ENCODE peak calls at places on chromosomes 1 and 21, in five cellular contexts. M, L, Z, Q and R are unnamed samples.

GRCh38 chr21:38785483-38785882 is 20.2 kb upstream of the ETS2 start:
- DNase-seq in M (no peak), L (no peak), Z (no peak), Q (no peak), R (no peak)

GRCh38 chr1:177975588-177976495 is 6.0 kb upstream of the SEC16B start:
- DNase-seq in M (no peak), L (no peak), Z (no peak), Q (peak; percentile 88), R (peak; percentile 64)

GRCh38 chr1:204362984-204363334 is 3.2 kb upstream of the PLEKHA6 start:
- DNase-seq in M (no peak), L (no peak), Z (no peak), Q (no peak), R (no peak)

GRCh38 chr1:186500804-186501203 is 39.9 kb upstream of the PDC start:
- DNase-seq in M (no peak), L (no peak), Z (no peak), Q (no peak), R (no peak)

GRCh38 chr1:11784256-11784992 is 21.3 kb downstream of the MTHFR start:
- DNase-seq in M (no peak), L (no peak), Z (no peak), Q (no peak), R (no peak)

GRCh38 chr1:53089478-53090226 is 27.6 kb downstream of the PODN start:
- DNase-seq in M (no peak), L (no peak), Z (no peak), Q (peak; percentile 33), R (peak; percentile 13)

GRCh38 chr1:236421022-236421421 is 26.9 kb downstream of the EDARADD start:
- DNase-seq in M (no peak), L (no peak), Z (no peak), Q (no peak), R (no peak)

GRCh38 chr1:21650400-21650799 is 18.8 kb downstream of the RAP1GAP start:
- DNase-seq in M (no peak), L (no peak), Z (no peak), Q (no peak), R (no peak)

GRCh38 chr1:47477595-47478080 is 39.8 kb downstream of the FOXD2 start:
- DNase-seq in M (no peak), L (no peak), Z (peak; percentile 41), Q (no peak), R (no peak)

GRCh38 chr1:112957133-112957812 is 1.3 kb upstream of the SLC16A1 start:
- DNase-seq in M (peak; percentile 69), L (no peak), Z (peak; percentile 77), Q (peak; percentile 95), R (peak; percentile 94)

GRCh38 chr1:78547081-78547480 is 56.3 kb downstream of the PTGFR start:
- DNase-seq in M (no peak), L (no peak), Z (no peak), Q (no peak), R (no peak)

GRCh38 chr21:38490411-38491020 is 7.8 kb downstream of the ERG start:
- DNase-seq in M (no peak), L (no peak), Z (no peak), Q (no peak), R (no peak)

GRCh38 chr1:100699744-100700143 is 19.8 kb upstream of the VCAM1 start:
- DNase-seq in M (peak; percentile 55), L (no peak), Z (no peak), Q (peak; percentile 88), R (no peak)

GRCh38 chr1:14996133-14997050 is 157.2 kb upstream of the TMEM51 start:
- DNase-seq in M (no peak), L (no peak), Z (peak; percentile 72), Q (peak; percentile 84), R (peak; percentile 86)

GRCh38 chr1:235045034-235045690 is 83.5 kb downstream of the TOMM20 start:
- DNase-seq in M (no peak), L (no peak), Z (peak; percentile 13), Q (peak; percentile 84), R (no peak)
- TF ChIP-seq CTCF in M (no peak), L (no peak), Z (no peak), Q (no peak), R (no peak)

GRCh38 chr21:42073140-42074099 is 2.3 kb downstream of the UMODL1 start:
- DNase-seq in M (no peak), L (no peak), Z (no peak), Q (no peak), R (no peak)
- TF ChIP-seq CTCF in M (peak; percentile 2), L (no peak), Z (no peak), Q (no peak), R (peak; percentile 21)

GRCh38 chr1:87682565-87682964 is 353.9 kb downstream of the LMO4 start:
- DNase-seq in M (no peak), L (no peak), Z (no peak), Q (no peak), R (no peak)
- TF ChIP-seq CTCF in M (no peak), L (no peak), Z (no peak), Q (no peak), R (no peak)

GRCh38 chr1:111163363-111163762 is 23.3 kb downstream of the CEPT1 start:
- DNase-seq in M (no peak), L (no peak), Z (no peak), Q (no peak), R (no peak)
- TF ChIP-seq CTCF in M (no peak), L (no peak), Z (no peak), Q (no peak), R (no peak)

GRCh38 chr21:25735221-25735894 is 586 bp downstream of the GABPA start:
- DNase-seq in M (peak; percentile 46), L (peak; percentile 88), Z (peak; percentile 95), Q (peak; percentile 88), R (peak; percentile 73)
- TF ChIP-seq CTCF in M (peak; percentile 36), L (no peak), Z (peak; percentile 14), Q (no peak), R (no peak)

DNA sequence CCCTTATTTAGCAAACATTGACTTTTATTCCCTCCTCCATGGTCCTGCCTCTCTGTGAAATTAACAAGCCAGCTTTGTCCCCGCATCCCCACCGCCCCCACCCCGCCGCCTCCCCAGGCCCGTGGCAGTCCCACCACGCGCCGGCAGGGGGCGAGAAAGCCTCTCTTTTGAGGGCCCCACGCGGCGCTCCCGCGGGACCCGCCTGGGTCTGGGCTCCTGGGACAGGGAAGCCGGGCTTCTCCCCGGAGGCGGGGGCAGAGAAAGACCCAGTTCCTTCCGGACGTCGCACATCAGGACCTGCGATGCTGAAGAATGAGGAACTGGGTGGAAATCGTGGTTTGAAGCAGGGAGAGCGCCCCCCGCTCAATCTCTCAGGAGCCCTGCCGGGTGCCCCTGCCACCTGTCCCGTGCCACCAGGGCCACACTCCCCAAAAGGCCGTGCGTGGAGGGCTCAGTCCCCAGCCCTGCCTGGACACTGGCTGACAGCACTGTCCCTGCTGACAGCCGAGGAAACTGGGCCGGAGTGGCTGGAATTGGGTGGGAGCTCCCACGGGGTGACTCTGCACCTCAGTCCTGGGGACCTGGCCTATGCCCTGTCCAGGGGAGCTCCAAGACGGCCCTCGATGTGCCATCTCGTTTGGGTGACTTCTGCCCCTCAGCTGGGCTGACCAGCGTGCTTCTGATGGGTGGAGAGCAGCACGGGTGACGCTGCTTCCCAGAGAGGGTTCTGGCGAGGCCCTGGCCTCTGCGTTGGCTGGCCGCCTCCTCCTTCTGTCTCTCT is 8.6 kb upstream of the ACTRT2 start:
- DNase-seq in M (no peak), L (peak; percentile 73), Z (peak; percentile 86), Q (no peak), R (no peak)
- TF ChIP-seq CTCF in M (peak; percentile 27), L (peak; percentile 83), Z (peak; percentile 83), Q (no peak), R (peak; percentile 71)

DNA sequence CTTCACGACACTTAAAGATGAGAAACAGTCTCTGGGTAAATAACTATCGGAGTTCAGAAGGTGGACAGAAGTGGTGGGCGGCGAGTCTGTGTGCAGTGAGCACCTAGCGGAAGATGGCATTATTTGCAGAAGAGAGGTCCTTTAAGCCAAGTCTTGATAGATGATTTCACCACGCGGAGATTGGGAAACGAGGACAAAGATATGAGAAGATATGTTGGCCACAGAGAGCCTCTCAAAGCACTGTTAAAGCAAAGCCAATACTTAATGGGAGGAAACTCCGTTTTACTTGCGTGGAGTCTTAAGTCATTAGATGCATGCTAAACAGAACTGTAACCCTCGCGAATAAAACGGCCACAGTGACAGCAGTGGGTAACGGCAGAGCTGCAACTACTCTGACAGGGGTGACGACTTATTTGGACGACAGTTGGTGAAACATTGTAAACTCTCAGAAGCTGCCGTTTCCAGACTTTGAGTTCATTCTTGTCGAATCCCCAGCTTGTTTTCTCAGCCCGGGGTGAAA is 576 bp upstream of the CEP350 start:
- DNase-seq in M (peak; percentile 20), L (peak; percentile 15), Z (no peak), Q (peak; percentile 51), R (peak; percentile 53)
- TF ChIP-seq CTCF in M (peak; percentile 31), L (no peak), Z (peak; percentile 55), Q (peak; percentile 24), R (peak; percentile 59)